ENCODE peak calls at places on chromosomes 16 and 17, in four cellular contexts. M is OCI-LY7, R is astrocyte, I is RWPE1. W is an unnamed sample.

GRCh38 chr17:72971513-72971880 is 121.0 kb downstream of the SLC39A11 start:
- DNase-seq in M (no peak), R (no peak), I (no peak), W (no peak)

GRCh38 chr16:27427538-27427937 is 25.6 kb downstream of the IL21R start:
- DNase-seq in M (no peak), R (no peak), I (no peak), W (no peak)

GRCh38 chr17:31780436-31780835 is 78.6 kb downstream of the COPRS start:
- DNase-seq in M (no peak), R (no peak), I (no peak), W (no peak)

GRCh38 chr16:87931504-87931903 is 4.8 kb downstream of the CA5A start:
- DNase-seq in M (no peak), R (peak; percentile 92), I (no peak), W (peak; percentile 29)

GRCh38 chr16:81641403-81642106 is 137.5 kb upstream of the PLCG2 start:
- DNase-seq in M (no peak), R (no peak), I (no peak), W (no peak)

GRCh38 chr17:30790279-30790678 is 34.2 kb downstream of the CRLF3 start:
- DNase-seq in M (no peak), R (no peak), I (no peak), W (peak; percentile 49)

GRCh38 chr17:82876149-82876548 is 36.3 kb upstream of the ZNF750 start:
- DNase-seq in M (no peak), R (no peak), I (peak; percentile 92), W (peak; percentile 75)

GRCh38 chr17:77892031-77892430 is 66.5 kb upstream of the TNRC6C start:
- DNase-seq in M (no peak), R (no peak), I (no peak), W (no peak)

GRCh38 chr16:30557397-30557949 is 701 bp downstream of the ZNF764 start:
- DNase-seq in M (peak; percentile 39), R (no peak), I (no peak), W (peak; percentile 45)

GRCh38 chr16:89090669-89091426 is 2.8 kb upstream of the ACSF3 start:
- DNase-seq in M (no peak), R (no peak), I (no peak), W (no peak)

GRCh38 chr17:72838581-72838980 is 253.9 kb downstream of the SLC39A11 start:
- DNase-seq in M (no peak), R (no peak), I (no peak), W (no peak)

GRCh38 chr17:17042381-17042736 is at the start of gene MPRIP:
- DNase-seq in M (no peak), R (no peak), I (no peak), W (no peak)
- H3K27ac ChIP-seq in M (no peak within 1 kb of the TSS), R (peak within 1 kb of the TSS; percentile 88), I (peak within 1 kb of the TSS; percentile 90), W (peak within 1 kb of the TSS; percentile 59)

DNA sequence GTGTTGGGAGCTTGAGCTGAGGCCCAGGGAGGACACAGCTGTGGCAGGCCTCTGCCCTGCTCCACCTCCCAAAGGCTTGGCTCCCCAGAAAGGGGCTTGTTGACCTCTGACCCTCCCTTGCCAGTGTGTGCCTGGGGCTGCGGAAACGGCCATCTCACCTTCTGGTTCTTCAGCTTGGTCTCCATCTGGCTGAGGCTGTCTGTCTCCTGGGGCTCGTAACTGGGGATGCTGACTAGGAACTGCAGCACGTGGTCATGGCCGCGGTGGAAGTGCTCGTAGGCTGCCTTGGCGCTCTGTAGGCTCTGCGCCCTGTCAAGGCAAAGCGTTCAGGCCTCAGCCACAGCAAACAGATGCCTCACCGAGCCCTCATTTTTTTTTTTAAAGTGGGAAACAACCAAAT is 42.7 kb downstream of the UBN1 start:
- DNase-seq in M (no peak), R (no peak), I (no peak), W (no peak)
- H3K27ac ChIP-seq in M (no peak overlapping the region), R (no peak overlapping the region), I (peak overlapping the region; percentile 57), W (no peak overlapping the region)

GRCh38 chr16:12057276-12057675 is 80.7 kb downstream of the SNX29 start:
- DNase-seq in M (no peak), R (peak; percentile 8), I (no peak), W (peak; percentile 76)
- H3K27ac ChIP-seq in M (no peak overlapping the region), R (no peak overlapping the region), I (no peak overlapping the region), W (no peak overlapping the region)

DNA sequence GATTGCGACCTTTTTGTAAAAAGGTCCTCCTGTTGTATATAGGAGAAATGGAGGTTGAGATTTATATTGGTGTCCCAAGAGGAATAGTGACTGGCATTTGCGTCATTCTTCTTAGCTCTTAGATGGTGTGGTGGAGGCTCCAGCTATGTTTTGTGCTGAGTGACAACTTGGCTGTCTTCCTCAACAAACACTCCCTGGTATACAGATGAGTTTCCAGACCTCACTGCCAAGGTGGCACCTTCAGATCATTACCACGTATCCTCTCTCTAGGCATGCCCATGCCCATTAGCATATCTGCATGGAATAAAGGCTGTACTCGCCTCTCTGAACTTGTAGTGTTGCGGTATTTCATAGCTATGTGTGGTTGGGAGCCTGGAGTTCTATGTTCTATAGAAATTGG is 120.0 kb downstream of the MAP2K4 start:
- DNase-seq in M (no peak), R (no peak), I (no peak), W (no peak)
- H3K27ac ChIP-seq in M (no peak overlapping the region), R (no peak overlapping the region), I (no peak overlapping the region), W (no peak overlapping the region)

GRCh38 chr17:75288784-75289121 is 480 bp downstream of the SLC25A19 start:
- DNase-seq in M (peak; percentile 78), R (no peak), I (peak; percentile 50), W (no peak)
- H3K27ac ChIP-seq in M (peak overlapping the region; percentile 80), R (peak overlapping the region; percentile 41), I (peak overlapping the region; percentile 92), W (no peak overlapping the region)

GRCh38 chr17:20200016-20200788 is 191.0 kb downstream of the SPECC1 start:
- DNase-seq in M (no peak), R (no peak), I (no peak), W (no peak)

GRCh38 chr17:20191066-20191465 is 181.9 kb downstream of the SPECC1 start:
- DNase-seq in M (no peak), R (peak; percentile 96), I (peak; percentile 41), W (peak; percentile 88)

GRCh38 chr17:20197527-20197926 is 188.4 kb downstream of the SPECC1 start:
- DNase-seq in M (no peak), R (no peak), I (no peak), W (no peak)

GRCh38 chr17:20201059-20201458 is 191.9 kb downstream of the SPECC1 start:
- DNase-seq in M (no peak), R (no peak), I (no peak), W (no peak)

DNA sequence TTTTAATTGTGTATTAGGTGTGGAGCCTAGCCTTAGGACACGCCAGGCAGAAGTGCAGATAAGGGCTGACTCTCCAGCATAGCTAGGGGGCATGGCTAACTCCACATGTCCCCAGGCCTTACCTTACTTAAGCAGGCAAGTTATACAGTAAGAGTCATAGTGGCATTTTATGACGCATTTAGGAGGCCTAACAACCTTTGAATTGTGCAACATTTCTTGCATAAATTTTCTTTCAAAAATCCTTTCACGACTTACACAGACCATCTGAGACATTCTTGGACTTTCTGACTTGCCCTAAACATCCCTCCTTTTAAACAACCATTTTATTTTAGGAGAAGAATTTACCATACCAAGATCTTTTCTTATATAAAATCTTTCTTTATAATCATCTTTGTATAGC is 187.2 kb downstream of the SPECC1 start:
- DNase-seq in M (no peak), R (no peak), I (no peak), W (no peak)
- H3K27ac ChIP-seq in M (no peak overlapping the region), R (no peak overlapping the region), I (no peak overlapping the region), W (no peak overlapping the region)

GRCh38 chr17:75849304-75849695 is 5.1 kb upstream of the UNC13D start:
- DNase-seq in M (no peak), R (no peak), I (no peak), W (no peak)

GRCh38 chr17:75846701-75847594 is 2.7 kb upstream of the UNC13D start:
- DNase-seq in M (no peak), R (no peak), I (no peak), W (no peak)

GRCh38 chr17:75845933-75846700 is 1.9 kb upstream of the UNC13D start:
- DNase-seq in M (no peak), R (no peak), I (no peak), W (no peak)

GRCh38 chr17:75848523-75849303 is 4.5 kb upstream of the UNC13D start:
- DNase-seq in M (peak; percentile 83), R (no peak), I (peak; percentile 25), W (peak; percentile 40)

DNA sequence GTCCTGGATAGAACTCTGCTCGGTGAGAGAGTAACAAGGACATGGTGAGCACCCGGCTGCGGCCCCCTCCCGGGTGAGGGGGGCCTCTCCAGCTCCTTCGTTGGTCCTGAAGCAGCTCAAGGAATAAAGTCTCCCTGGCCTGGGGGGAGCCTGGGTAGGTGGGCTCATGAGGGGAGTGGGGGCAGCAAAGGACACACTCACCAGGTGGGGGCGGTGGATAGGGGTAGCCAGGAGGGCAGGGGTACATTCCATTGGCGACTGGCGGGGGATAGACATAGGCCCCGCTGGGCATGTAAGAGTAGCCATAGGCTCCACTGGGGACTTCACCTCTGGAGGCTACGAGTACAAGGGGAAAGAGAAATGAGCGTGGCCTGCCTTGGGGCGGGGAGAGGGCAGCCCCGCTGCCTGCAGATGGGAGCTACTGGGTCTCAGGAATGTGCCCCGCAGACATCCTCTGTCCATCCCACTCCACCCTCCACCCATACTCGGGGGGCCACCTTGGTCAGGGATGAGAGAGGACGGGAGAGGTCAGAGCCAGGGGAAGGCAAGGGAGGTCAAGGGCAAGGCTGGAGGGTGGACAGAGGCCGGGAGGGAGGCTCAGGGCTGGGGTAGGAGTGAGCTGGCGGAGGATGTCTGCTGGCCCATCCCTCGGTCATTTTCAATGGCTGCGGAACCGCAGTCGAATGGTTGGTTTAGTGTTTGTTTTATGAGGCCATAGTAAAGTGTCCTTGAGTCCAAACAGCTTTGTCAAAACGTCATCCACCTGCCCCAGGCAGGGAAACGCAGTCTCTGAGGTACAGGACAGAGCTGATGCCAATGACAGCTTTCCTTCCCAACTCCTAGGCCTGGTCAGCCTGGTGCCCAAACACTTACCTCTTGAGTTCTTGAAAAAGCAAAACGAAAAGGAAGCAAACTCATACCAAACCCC is 3.7 kb upstream of the UNC13D start:
- DNase-seq in M (no peak), R (no peak), I (no peak), W (no peak)
- H3K27ac ChIP-seq in M (no peak overlapping the region), R (no peak overlapping the region), I (peak overlapping the region; percentile 92), W (no peak overlapping the region)

GRCh38 chr17:51185763-51186332 is 19.6 kb downstream of the NME2 start:
- DNase-seq in M (no peak), R (no peak), I (no peak), W (no peak)

GRCh38 chr17:51189628-51190027 is 23.4 kb downstream of the NME2 start:
- DNase-seq in M (no peak), R (no peak), I (no peak), W (peak; percentile 15)

GRCh38 chr17:51191895-51192294 is 25.7 kb downstream of the NME2 start:
- DNase-seq in M (no peak), R (no peak), I (no peak), W (no peak)

GRCh38 chr17:51189162-51189561 is 23.0 kb downstream of the NME2 start:
- DNase-seq in M (no peak), R (no peak), I (no peak), W (no peak)

DNA sequence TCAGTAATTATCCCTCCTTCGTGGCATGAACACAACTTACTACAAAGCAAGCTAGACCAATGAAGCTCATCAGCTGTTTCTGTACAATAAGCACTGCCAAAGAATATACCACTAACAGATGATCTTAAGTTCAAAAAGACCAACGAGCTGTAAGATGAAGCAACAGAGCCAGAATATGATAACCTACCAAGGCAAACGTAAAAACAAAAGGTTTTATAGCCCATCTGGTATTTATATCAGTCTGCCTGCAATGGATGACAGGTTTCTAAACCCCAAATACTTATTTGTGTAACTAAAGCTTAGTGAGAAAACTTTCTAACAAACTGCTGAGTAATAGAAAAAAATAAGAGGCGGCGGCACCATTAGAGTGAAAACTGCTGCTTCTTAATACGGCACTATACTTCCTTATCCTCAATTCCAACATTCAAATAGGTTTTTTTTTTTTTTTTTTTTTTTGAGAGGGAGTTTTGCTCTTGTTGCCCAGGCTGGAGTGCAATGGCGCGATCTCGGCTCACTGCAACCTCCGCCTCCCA is 22.2 kb downstream of the NME2 start:
- DNase-seq in M (no peak), R (no peak), I (no peak), W (no peak)
- H3K27ac ChIP-seq in M (no peak overlapping the region), R (no peak overlapping the region), I (no peak overlapping the region), W (no peak overlapping the region)

GRCh38 chr16:56981729-56982271 is 7.6 kb upstream of the NLRC5 start:
- DNase-seq in M (no peak), R (no peak), I (no peak), W (no peak)
- H3K27ac ChIP-seq in M (peak overlapping the region; percentile 80), R (no peak overlapping the region), I (no peak overlapping the region), W (no peak overlapping the region)

W was measured in mesenchymal stem cell.